ENCODE peak calls at places on chromosome 2, in five cellular contexts. B is K562, Z is H1, K is HepG2, I is transverse colon. H is an unnamed sample.

GRCh38 chr2:66553370-66553769 is 118.4 kb downstream of the MEIS1 start:
- DNase-seq in K (no peak), B (no peak), Z (no peak), I (no peak), H (peak; percentile 78)

GRCh38 chr2:63053235-63053888 is 2.7 kb downstream of the OTX1 start:
- DNase-seq in B (no peak), K (no peak), I (no peak), Z (no peak), H (no peak)

GRCh38 chr2:135650721-135651120 is 90.9 kb upstream of the UBXN4 start:
- DNase-seq in K (no peak), Z (no peak), I (no peak), B (no peak), H (no peak)

GRCh38 chr2:224843141-224843540 is 127.0 kb upstream of the CCDC195 start:
- DNase-seq in B (no peak), Z (no peak), I (no peak), K (no peak), H (no peak)

GRCh38 chr2:215811409-215812355 is 201.7 kb downstream of the MREG start:
- DNase-seq in I (no peak), Z (no peak), K (no peak), B (no peak), H (no peak)

GRCh38 chr2:168233726-168234406 is 13.5 kb downstream of the STK39 start:
- DNase-seq in I (no peak), Z (no peak), K (no peak), B (no peak), H (no peak)

GRCh38 chr2:18777250-18777812 is 188.0 kb upstream of the NT5C1B start:
- DNase-seq in I (no peak), K (peak; percentile 88), Z (no peak), B (no peak), H (no peak)

GRCh38 chr2:104872034-104872865 is 18.3 kb downstream of the POU3F3 start:
- DNase-seq in Z (no peak), B (no peak), K (no peak), I (no peak), H (no peak)

GRCh38 chr2:111701798-111702118 is 182.2 kb downstream of the ANAPC1 start:
- DNase-seq in Z (no peak), K (no peak), I (no peak), B (no peak), H (no peak)

GRCh38 chr2:111698089-111698488 is 185.9 kb downstream of the ANAPC1 start:
- DNase-seq in Z (no peak), B (no peak), K (no peak), I (no peak), H (peak; percentile 46)

GRCh38 chr2:111701266-111701665 is 182.7 kb downstream of the ANAPC1 start:
- DNase-seq in Z (no peak), I (no peak), B (no peak), K (no peak), H (peak; percentile 55)

GRCh38 chr2:111697560-111697959 is 186.4 kb downstream of the ANAPC1 start:
- DNase-seq in I (peak; percentile 41), B (no peak), Z (no peak), K (no peak), H (no peak)

DNA sequence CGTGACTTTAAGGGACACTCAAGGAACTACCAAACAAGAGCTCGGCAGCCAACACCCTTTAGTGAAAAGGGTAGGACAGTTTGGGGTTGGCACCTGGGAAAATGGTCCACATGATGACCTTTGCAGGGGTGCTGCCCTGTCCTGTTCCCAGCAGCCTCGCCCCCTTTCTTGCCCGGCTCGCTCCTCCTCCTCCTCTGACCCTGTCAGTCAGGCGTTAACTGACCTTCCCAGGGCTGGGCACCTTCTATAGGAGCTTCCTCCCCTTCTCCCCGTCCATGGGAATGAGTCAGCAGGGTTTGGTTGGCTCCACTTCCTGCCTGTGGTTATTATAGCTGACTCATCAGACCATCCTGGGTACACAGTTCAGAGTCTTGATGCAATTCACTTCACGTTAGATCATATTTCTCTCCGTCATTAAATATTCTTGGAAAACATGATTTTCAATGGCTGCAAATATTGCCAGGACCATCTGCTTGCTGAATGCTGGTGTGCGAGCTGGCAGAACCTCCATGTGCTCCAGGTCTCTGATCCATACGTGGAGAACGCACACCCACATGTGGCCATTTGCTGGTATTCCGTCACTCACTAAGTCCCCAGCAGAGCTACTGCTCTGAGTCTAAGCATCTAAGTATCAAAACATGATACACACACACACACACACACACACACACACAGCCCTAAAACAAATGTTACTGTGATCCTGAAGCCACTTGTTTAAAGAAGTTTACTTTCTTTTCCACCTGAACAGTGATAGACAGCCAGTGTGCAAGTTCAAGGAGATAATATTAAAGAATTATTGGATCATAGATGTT is 185.0 kb downstream of the ANAPC1 start:
- DNase-seq in I (peak; percentile 89), Z (no peak), K (peak; percentile 94), B (peak; percentile 94), H (peak; percentile 72)
- TF ChIP-seq EP300 in I (no peak), Z (no peak), K (peak; percentile 12), B (peak; percentile 86), H (no peak)

DNA sequence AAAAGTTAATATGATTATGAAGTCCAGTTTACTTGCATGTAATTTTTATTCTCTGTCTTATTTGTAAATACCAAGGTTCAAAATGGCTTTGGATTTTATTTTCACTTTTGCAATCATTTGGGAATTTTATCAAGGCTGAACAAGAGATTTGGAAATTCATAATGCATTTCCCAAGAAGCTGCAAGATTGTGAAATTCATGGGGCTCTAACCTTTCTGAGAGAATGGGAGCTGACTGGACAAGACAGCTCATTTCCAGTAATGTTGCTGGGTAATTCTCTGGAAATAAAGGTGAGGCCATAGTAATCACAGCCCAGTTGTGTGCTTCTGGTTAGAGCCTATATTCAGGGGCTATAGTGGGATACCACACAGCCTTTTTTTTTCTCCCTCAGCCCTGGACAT is 21.5 kb upstream of the NABP1 start:
- DNase-seq in B (no peak), Z (no peak), I (no peak), K (no peak), H (no peak)
- TF ChIP-seq POLR2AphosphoS5 in B (no peak), Z (no peak), I (no peak), K (no peak), H (peak; percentile 53)

DNA sequence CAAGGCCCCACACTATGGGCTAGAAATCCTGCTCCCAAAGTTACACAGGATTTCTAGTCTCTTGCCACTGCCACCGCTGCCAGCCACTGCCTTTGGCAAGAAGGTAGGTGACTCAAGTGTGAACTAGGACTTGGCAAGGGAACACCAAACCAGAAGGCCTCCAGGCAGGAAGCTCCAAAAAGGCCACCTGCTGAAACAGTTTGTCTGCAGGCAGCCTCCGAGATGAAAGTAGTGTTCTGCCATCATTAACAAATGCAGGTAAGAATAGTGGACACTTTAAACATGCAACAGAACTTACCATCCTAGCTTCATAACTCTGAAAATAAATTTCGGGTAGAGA is 3.9 kb downstream of the ANKRD44 start:
- DNase-seq in Z (no peak), I (peak; percentile 26), B (no peak), K (no peak), H (peak; percentile 72)
- TF ChIP-seq POLR2A in Z (no peak), I (no peak), B (no peak), K (no peak), H (no peak)

DNA sequence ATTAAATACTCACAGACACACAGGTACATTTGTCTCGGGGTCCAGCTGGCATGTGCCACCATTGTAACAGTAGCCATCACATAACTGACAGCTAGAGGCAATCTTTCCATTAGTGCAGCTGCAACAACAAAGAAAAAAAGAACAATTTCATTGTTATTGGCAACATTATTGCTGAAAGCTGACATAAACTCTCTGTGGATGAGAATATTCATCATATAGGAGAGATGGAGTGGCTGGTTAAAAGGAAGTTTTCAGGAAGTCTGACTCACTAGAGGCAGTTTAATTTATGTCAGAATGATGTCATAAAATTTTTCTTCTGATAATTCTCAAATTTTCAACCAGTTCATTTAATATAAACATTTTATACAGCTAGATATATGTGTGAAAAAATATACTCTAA is 1490.0 kb upstream of the NXPH2 start:
- DNase-seq in K (no peak), B (no peak), Z (no peak), I (no peak), H (no peak)
- TF ChIP-seq EP300 in K (no peak), B (no peak), Z (no peak), I (no peak), H (no peak)

GRCh38 chr2:43073373-43073772 is 153.0 kb downstream of the ZFP36L2 start:
- DNase-seq in Z (no peak), I (peak; percentile 11), B (peak; percentile 70), K (no peak), H (no peak)
- TF ChIP-seq POLR2AphosphoS5 in Z (no peak), I (no peak), B (no peak), K (no peak), H (no peak)

DNA sequence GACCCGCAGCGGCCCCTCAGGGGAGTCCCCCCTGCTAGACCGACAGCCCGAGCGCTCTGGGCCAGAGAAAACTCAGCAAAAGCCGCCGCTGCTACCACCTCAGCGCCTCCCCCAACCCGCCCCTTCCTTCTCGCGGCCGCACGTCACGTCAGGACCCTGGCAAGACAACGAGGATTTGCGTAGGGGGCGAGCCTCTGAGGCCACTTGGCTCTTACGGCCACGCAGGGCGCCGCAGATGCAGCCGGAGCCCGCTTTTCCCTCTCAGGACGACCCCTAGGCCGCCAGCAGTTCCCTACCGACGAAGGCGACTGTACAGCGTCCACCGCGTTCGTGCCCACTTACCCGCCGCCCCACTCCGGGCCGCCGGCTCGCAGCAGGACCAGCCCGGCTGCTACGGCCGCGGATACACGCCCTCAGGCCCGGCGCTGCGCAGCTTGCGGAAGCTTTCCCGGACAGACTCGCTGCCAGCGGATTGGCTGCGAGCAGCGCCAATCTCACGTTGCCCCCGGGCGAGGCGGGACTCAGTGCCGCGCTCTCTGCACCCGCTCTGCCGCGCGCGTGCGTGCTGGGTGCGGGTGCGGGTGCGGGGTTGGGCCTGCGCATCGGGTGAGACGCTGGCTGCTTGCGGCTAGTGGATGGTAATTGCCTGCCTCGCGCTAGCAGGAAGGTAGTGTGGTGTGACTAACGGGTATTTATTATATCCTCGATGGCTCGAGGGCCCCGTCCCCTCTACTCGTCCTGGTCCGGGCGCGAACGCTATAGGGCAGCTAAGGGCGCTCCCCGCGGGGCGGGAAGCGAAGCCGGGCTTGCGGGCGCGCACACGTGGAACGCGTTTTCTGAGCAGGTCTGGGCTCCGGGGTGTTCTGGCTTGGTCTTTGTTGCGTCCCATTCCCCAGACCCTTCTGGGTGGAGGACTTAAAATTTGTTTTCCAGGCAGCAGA is at the start of the genes ORMDL1 and PMS1:
- DNase-seq in Z (peak; percentile 87), I (peak; percentile 97), K (peak; percentile 93), B (peak; percentile 89), H (peak; percentile 97)
- TF ChIP-seq POLR2A in Z (peak; percentile 90), I (peak; percentile 96), K (peak; percentile 95), B (peak; percentile 94), H (peak; percentile 75)

GRCh38 chr2:111908578-111908977 is 10.2 kb downstream of the MERTK start:
- DNase-seq in I (no peak), Z (no peak), B (no peak), K (no peak), H (no peak)
- TF ChIP-seq EP300 in I (no peak), Z (no peak), B (no peak), K (no peak), H (no peak)

GRCh38 chr2:124586210-124586609 is 561.1 kb downstream of the CNTNAP5 start:
- DNase-seq in B (no peak), Z (no peak), I (no peak), K (no peak), H (no peak)
- TF ChIP-seq POLR2AphosphoS5 in B (no peak), Z (no peak), I (no peak), K (no peak), H (no peak)